ENCODE peak calls at places on chromosomes 5 and 9, in eight cellular contexts. I is GM12865; V is activated CD4-positive, alpha-beta T cell treated with anti-CD3 and anti-CD28 coated beads, Interleukin-2, amount 10 ng/mL, durations not matched to agents 7 days and 5 days; U is substantia nigra; Y is stimulated activated CD8-positive, alpha-beta memory T cell treated with anti-CD3 and anti-CD28 coated beads, Interleukin-15, amount 100 ng/mL, for 48 hours; R is naive thymus-derived CD4-positive, alpha-beta T cell; T is osteoblast; C is NCI-H345. E is an unnamed sample.

GRCh38 chr5:78755822-78756429 is 107.4 kb upstream of the LHFPL2 start:
- DNase-seq in I (no peak), V (no peak), U (no peak), Y (no peak), R (no peak), T (no peak), C (no peak), E (no peak)

GRCh38 chr9:16873131-16873787 is 2.8 kb upstream of the BNC2 start:
- DNase-seq in I (no peak), V (no peak), U (no peak), Y (no peak), R (no peak), T (peak; percentile 85), C (no peak), E (no peak)

GRCh38 chr5:39578887-39579497 is 154.2 kb upstream of the DAB2 start:
- DNase-seq in I (peak; percentile 4), V (no peak), U (no peak), Y (no peak), R (peak; percentile 19), T (no peak), C (peak; percentile 1), E (peak; percentile 51)

GRCh38 chr5:74763504-74763903 is 3.4 kb downstream of the GFM2 start:
- DNase-seq in I (no peak), V (no peak), U (no peak), Y (no peak), R (no peak), T (no peak), C (no peak), E (no peak)

GRCh38 chr9:73038089-73038509 is 85.2 kb upstream of the ALDH1A1 start:
- DNase-seq in I (no peak), V (no peak), U (no peak), Y (no peak), R (no peak), T (no peak), C (no peak), E (no peak)

GRCh38 chr5:131994090-131994489 is 17.4 kb downstream of the ACSL6 start:
- DNase-seq in I (no peak), V (no peak), U (no peak), Y (no peak), R (no peak), T (no peak), C (no peak), E (no peak)

GRCh38 chr9:109817846-109818472 is 38.0 kb downstream of the PALM2AKAP2 start:
- DNase-seq in I (peak; percentile 87), V (peak; percentile 68), U (peak; percentile 20), Y (no peak), R (no peak), T (no peak), C (peak; percentile 76), E (peak; percentile 84)

GRCh38 chr5:71839049-71839834 is 120.2 kb downstream of the CARTPT start:
- DNase-seq in I (no peak), V (no peak), U (no peak), Y (no peak), R (no peak), T (no peak), C (peak; percentile 11), E (no peak)